ENCODE peak calls at places on chromosome 22, in eight cellular contexts. U is upper lobe of right lung, M is heart left ventricle, W is lung, O is activated B cell treated with CpG ODN at 0.5 μM for 24 hours, I is GM12878, N is pancreas, C is WTC11. T is an unnamed sample.

GRCh38 chr22:48141301-48141700 is 1378.9 kb downstream of the TBC1D22A start:
- ATAC-seq in U (no peak), M (no peak), W (no peak), O (no peak), I (no peak), N (no peak), C (no peak), T (no peak)

GRCh38 chr22:28952857-28953256 is 69.5 kb downstream of the ZNRF3 start:
- ATAC-seq in U (peak; percentile 69), M (no peak), W (no peak), O (no peak), I (no peak), N (peak; percentile 44), C (no peak), T (peak; percentile 43)

GRCh38 chr22:40193429-40194421 is 16.0 kb downstream of the TNRC6B start:
- ATAC-seq in U (peak; percentile 29), M (no peak), W (no peak), O (no peak), I (no peak), N (peak; percentile 20), C (peak; percentile 82), T (no peak)

GRCh38 chr22:45239378-45240136 is 1.1 kb downstream of the KIAA0930 start:
- ATAC-seq in U (peak; percentile 45), M (peak; percentile 17), W (no peak), O (no peak), I (no peak), N (no peak), C (peak; percentile 4), T (no peak)

GRCh38 chr22:41417622-41418390 is 28.8 kb downstream of the TOB2 start:
- ATAC-seq in U (peak; percentile 78), M (peak; percentile 73), W (peak; percentile 44), O (no peak), I (no peak), N (peak; percentile 76), C (no peak), T (peak; percentile 85)

GRCh38 chr22:40572976-40573375 is 63.5 kb downstream of the MRTFA start:
- ATAC-seq in U (no peak), M (no peak), W (no peak), O (no peak), I (no peak), N (no peak), C (no peak), T (peak; percentile 62)

GRCh38 chr22:42719133-42719532 is 1.5 kb downstream of the A4GALT start:
- ATAC-seq in U (no peak), M (peak; percentile 51), W (no peak), O (no peak), I (peak; percentile 24), N (no peak), C (no peak), T (peak; percentile 54)

GRCh38 chr22:33605686-33606085 is 314.6 kb downstream of the LARGE1 start:
- ATAC-seq in U (peak; percentile 79), M (peak; percentile 95), W (no peak), O (no peak), I (no peak), N (no peak), C (no peak), T (no peak)

GRCh38 chr22:44550666-44551491 is 52.8 kb upstream of the RTL6 start:
- ATAC-seq in U (peak; percentile 80), M (peak; percentile 94), W (peak; percentile 68), O (no peak), I (peak; percentile 79), N (peak; percentile 65), C (no peak), T (peak; percentile 93)

GRCh38 chr22:27892064-27892463 is 27.0 kb downstream of the PITPNB start:
- ATAC-seq in U (no peak), M (peak; percentile 90), W (no peak), O (no peak), I (no peak), N (no peak), C (no peak), T (peak; percentile 51)

GRCh38 chr22:39622881-39623367 is 52.4 kb downstream of the CACNA1I start:
- ATAC-seq in U (peak; percentile 74), M (peak; percentile 58), W (no peak), O (peak; percentile 64), I (peak; percentile 86), N (peak; percentile 91), C (peak; percentile 74), T (no peak)

GRCh38 chr22:27510024-27510423 is 291.5 kb downstream of the MN1 start:
- ATAC-seq in U (no peak), M (no peak), W (no peak), O (no peak), I (no peak), N (no peak), C (no peak), T (no peak)

GRCh38 chr22:26632422-26633155 is 10.8 kb downstream of the CRYBA4 start:
- ATAC-seq in U (peak; percentile 78), M (peak; percentile 84), W (no peak), O (no peak), I (no peak), N (no peak), C (peak; percentile 26), T (peak; percentile 51)

GRCh38 chr22:32376681-32377080 is 19.0 kb downstream of the RFPL3 start:
- ATAC-seq in U (peak; percentile 8), M (no peak), W (no peak), O (no peak), I (no peak), N (no peak), C (no peak), T (no peak)

GRCh38 chr22:24834845-24835570 is 29.0 kb downstream of the SGSM1 start:
- ATAC-seq in U (peak; percentile 49), M (peak; percentile 70), W (no peak), O (no peak), I (peak; percentile 41), N (peak; percentile 93), C (peak; percentile 93), T (peak; percentile 22)

GRCh38 chr22:42924436-42924835 is 67.4 kb upstream of the ARFGAP3 start:
- ATAC-seq in U (no peak), M (no peak), W (no peak), O (no peak), I (no peak), N (no peak), C (no peak), T (no peak)

GRCh38 chr22:17563936-17564391 is 666 bp downstream of the SLC25A18 start:
- ATAC-seq in U (peak; percentile 29), M (peak; percentile 44), W (no peak), O (no peak), I (no peak), N (peak; percentile 26), C (no peak), T (peak; percentile 81)

DNA sequence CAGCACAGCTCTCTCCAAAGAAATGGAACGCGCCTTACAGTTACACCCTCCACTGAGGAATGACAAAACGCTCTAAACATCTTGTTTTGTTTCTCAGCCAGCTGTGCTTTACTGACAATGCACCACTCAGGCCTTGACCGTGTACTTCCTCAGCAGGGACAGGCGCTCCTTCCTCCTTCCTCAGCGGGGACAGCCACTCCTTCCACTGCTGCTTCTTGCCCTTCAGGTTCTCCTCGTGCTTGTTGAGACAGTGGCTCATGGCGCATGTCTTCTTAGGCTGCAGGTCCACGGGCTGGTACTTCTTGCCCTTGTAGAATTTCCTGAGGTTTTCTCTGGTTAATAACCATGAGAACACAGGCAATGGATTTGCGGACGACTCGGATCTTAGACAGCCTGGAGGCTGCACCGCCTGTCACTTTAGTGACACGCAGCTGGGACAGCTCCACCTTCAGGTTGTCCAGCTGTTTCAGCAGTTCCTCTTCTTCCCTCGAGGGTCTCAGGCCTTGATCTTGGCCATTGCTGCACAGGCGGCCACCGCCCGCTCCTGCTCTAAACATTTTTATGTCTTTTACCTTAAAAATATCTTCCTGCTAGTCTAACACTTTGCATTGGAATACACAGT is 613.8 kb downstream of the BRD1 start:
- ATAC-seq in U (no peak), M (no peak), W (no peak), O (no peak), I (no peak), N (no peak), C (no peak), T (no peak)
- TF ChIP-seq CTCF in U (no peak), M (no peak), W (no peak), O (no peak), I (no peak), N (no peak), C (no peak), T (no peak)

GRCh38 chr22:30005213-30005857 is 74.9 kb upstream of the HORMAD2 start:
- ATAC-seq in U (peak; percentile 96), M (peak; percentile 91), W (no peak), O (peak; percentile 69), I (peak; percentile 85), N (peak; percentile 94), C (peak; percentile 84), T (peak; percentile 74)
- TF ChIP-seq CTCF in U (peak; percentile 95), M (peak; percentile 98), W (peak; percentile 94), O (peak; percentile 98), I (peak; percentile 97), N (peak; percentile 87), C (peak; percentile 85), T (peak; percentile 85)

GRCh38 chr22:20666560-20666959 is 107.4 kb upstream of the SERPIND1 start:
- ATAC-seq in U (no peak), M (no peak), W (no peak), O (no peak), I (no peak), N (no peak), C (no peak), T (no peak)

GRCh38 chr22:20663137-20663828 is 110.6 kb upstream of the SERPIND1 start:
- ATAC-seq in U (no peak), M (no peak), W (no peak), O (no peak), I (no peak), N (no peak), C (no peak), T (no peak)

GRCh38 chr22:20663941-20664593 is 109.8 kb upstream of the SERPIND1 start:
- ATAC-seq in U (no peak), M (no peak), W (no peak), O (no peak), I (no peak), N (no peak), C (no peak), T (no peak)

GRCh38 chr22:20661473-20661872 is 112.4 kb upstream of the SERPIND1 start:
- ATAC-seq in U (no peak), M (no peak), W (no peak), O (no peak), I (no peak), N (no peak), C (no peak), T (no peak)

GRCh38 chr22:20664594-20664959 is 109.3 kb upstream of the SERPIND1 start:
- ATAC-seq in U (no peak), M (no peak), W (no peak), O (no peak), I (no peak), N (no peak), C (no peak), T (no peak)
- TF ChIP-seq CTCF in U (no peak), M (no peak), W (no peak), O (no peak), I (no peak), N (no peak), C (no peak), T (no peak)

DNA sequence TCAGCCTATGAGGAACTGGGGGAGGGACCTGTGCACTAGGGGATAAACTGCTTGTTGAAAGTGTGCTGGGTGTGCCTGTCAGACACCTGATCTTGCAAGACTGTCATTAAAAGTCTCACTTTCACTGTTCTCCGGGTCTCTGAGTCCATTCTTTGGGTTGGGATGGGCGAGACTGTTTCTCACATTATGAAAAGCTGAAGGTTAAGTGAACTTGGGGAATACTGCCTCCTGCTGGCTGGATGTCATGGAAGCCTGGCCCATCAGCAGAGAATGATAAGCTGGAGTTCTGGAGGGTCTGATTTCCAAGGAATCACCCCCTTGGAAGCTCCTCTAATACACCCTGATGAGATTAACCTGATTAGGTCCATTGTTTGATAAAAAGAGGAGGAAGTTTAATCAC is 9.0 kb upstream of the VPREB1 start:
- ATAC-seq in U (peak; percentile 56), M (no peak), W (no peak), O (no peak), I (peak; percentile 48), N (peak; percentile 70), C (no peak), T (no peak)
- TF ChIP-seq CTCF in U (peak; percentile 54), M (no peak), W (no peak), O (no peak), I (peak; percentile 55), N (peak; percentile 36), C (peak; percentile 44), T (no peak)